ENCODE peak calls at places on chromosomes 1 and 21, in ten cellular contexts. S, F, C, A, N, W, D, Q, U and Y are unnamed samples.
A peak's percentile ranks its signal among the peaks of the same experiment; 100 is the strongest.

GRCh38 chr1:238985312-238985711 is 401.1 kb upstream of the CHRM3 start:
- DNase-seq in S (no peak), F (no peak), C (no peak), A (no peak), N (no peak), W (no peak), D (no peak), Q (peak; percentile 10), U (no peak), Y (no peak)

GRCh38 chr1:227739636-227740035 is 4.4 kb downstream of the SNAP47 start:
- DNase-seq in S (no peak), F (no peak), C (no peak), A (no peak), N (no peak), W (no peak), D (no peak), Q (no peak), U (no peak), Y (no peak)

GRCh38 chr1:227343727-227344551 is 25.6 kb upstream of the CDC42BPA start:
- DNase-seq in S (peak; percentile 55), F (no peak), C (no peak), A (no peak), N (no peak), W (no peak), D (no peak), Q (peak; percentile 86), U (no peak), Y (no peak)

GRCh38 chr21:29832217-29832616 is 107.6 kb downstream of the GRIK1 start:
- DNase-seq in S (no peak), F (no peak), C (no peak), A (no peak), N (no peak), W (no peak), D (no peak), Q (no peak), U (no peak), Y (no peak)

GRCh38 chr1:198778049-198778448 is 139.2 kb downstream of the PTPRC start:
- DNase-seq in S (no peak), F (no peak), C (no peak), A (no peak), N (no peak), W (no peak), D (no peak), Q (no peak), U (no peak), Y (no peak)

GRCh38 chr1:100353073-100353801 is 931 bp downstream of the CDC14A start:
- DNase-seq in S (no peak), F (peak; percentile 41), C (peak; percentile 38), A (peak; percentile 19), N (peak; percentile 35), W (peak; percentile 34), D (no peak), Q (peak; percentile 36), U (peak; percentile 68), Y (peak; percentile 36)

GRCh38 chr1:206655471-206655882 is 20.1 kb downstream of the DYRK3 start:
- DNase-seq in S (no peak), F (no peak), C (no peak), A (no peak), N (peak; percentile 75), W (no peak), D (no peak), Q (no peak), U (no peak), Y (no peak)

GRCh38 chr1:26069941-26070807 is 2.7 kb upstream of the TRIM63 start:
- DNase-seq in S (no peak), F (no peak), C (no peak), A (no peak), N (no peak), W (no peak), D (no peak), Q (no peak), U (no peak), Y (no peak)

GRCh38 chr1:100387644-100388350 is 35.5 kb downstream of the CDC14A start:
- DNase-seq in S (no peak), F (no peak), C (no peak), A (no peak), N (no peak), W (no peak), D (no peak), Q (peak; percentile 18), U (no peak), Y (no peak)

GRCh38 chr1:189206617-189207016 is 1271.0 kb downstream of the BRINP3 start:
- DNase-seq in S (no peak), F (no peak), C (no peak), A (no peak), N (no peak), W (no peak), D (no peak), Q (no peak), U (no peak), Y (no peak)

GRCh38 chr1:117930173-117930447 is 571 bp downstream of the WDR3 start:
- DNase-seq in S (no peak), F (no peak), C (no peak), A (no peak), N (no peak), W (no peak), D (no peak), Q (no peak), U (no peak), Y (no peak)

GRCh38 chr1:208235983-208236761 is 8.0 kb downstream of the PLXNA2 start:
- DNase-seq in S (no peak), F (peak; percentile 30), C (no peak), A (no peak), N (peak; percentile 48), W (no peak), D (no peak), Q (peak; percentile 65), U (peak; percentile 89), Y (no peak)

GRCh38 chr21:44847261-44848056 is 26.0 kb downstream of the PTTG1IP start:
- DNase-seq in S (no peak), F (no peak), C (no peak), A (no peak), N (no peak), W (no peak), D (no peak), Q (no peak), U (peak; percentile 49), Y (no peak)

GRCh38 chr1:227759345-227760300 is 24.4 kb downstream of the SNAP47 start:
- DNase-seq in S (peak; percentile 94), F (no peak), C (no peak), A (no peak), N (no peak), W (no peak), D (no peak), Q (peak; percentile 97), U (no peak), Y (no peak)

GRCh38 chr1:183931646-183932271 is 105.8 kb downstream of the COLGALT2 start:
- DNase-seq in S (no peak), F (no peak), C (no peak), A (no peak), N (no peak), W (no peak), D (no peak), Q (no peak), U (no peak), Y (no peak)

GRCh38 chr1:80657048-80657653 is 1143.6 kb upstream of the ADGRL2 start:
- DNase-seq in S (no peak), F (no peak), C (no peak), A (no peak), N (no peak), W (no peak), D (no peak), Q (no peak), U (no peak), Y (no peak)

GRCh38 chr1:225378880-225379279 is 49.0 kb downstream of the LBR start:
- DNase-seq in S (no peak), F (no peak), C (no peak), A (no peak), N (no peak), W (no peak), D (no peak), Q (peak; percentile 44), U (no peak), Y (no peak)

GRCh38 chr1:228034954-228035837 is 28.4 kb downstream of the WNT3A start:
- DNase-seq in S (no peak), F (no peak), C (no peak), A (no peak), N (no peak), W (no peak), D (no peak), Q (no peak), U (no peak), Y (no peak)

GRCh38 chr21:38244885-38245869 is 11.6 kb upstream of the KCNJ15 start:
- DNase-seq in S (peak; percentile 20), F (peak; percentile 73), C (peak; percentile 38), A (no peak), N (no peak), W (peak; percentile 59), D (no peak), Q (peak; percentile 97), U (no peak), Y (peak; percentile 66)

GRCh38 chr1:77762072-77762476 is 2.4 kb upstream of the USP33 start:
- DNase-seq in S (peak; percentile 17), F (no peak), C (no peak), A (no peak), N (no peak), W (no peak), D (no peak), Q (peak; percentile 79), U (no peak), Y (no peak)

GRCh38 chr1:7528386-7529031 is 242.6 kb upstream of the VAMP3 start:
- DNase-seq in S (no peak), F (no peak), C (no peak), A (no peak), N (no peak), W (no peak), D (no peak), Q (peak; percentile 51), U (no peak), Y (no peak)

GRCh38 chr21:14734191-14734590 is 188.1 kb upstream of the SAMSN1 start:
- DNase-seq in S (no peak), F (no peak), C (no peak), A (no peak), N (no peak), W (no peak), D (no peak), Q (no peak), U (no peak), Y (no peak)

GRCh38 chr1:67880056-67880601 is 46.9 kb upstream of the GNG12 start:
- DNase-seq in S (no peak), F (no peak), C (no peak), A (no peak), N (no peak), W (no peak), D (no peak), Q (peak; percentile 73), U (no peak), Y (no peak)

GRCh38 chr1:97603218-97603617 is 317.6 kb downstream of the DPYD start:
- DNase-seq in S (no peak), F (no peak), C (no peak), A (no peak), N (no peak), W (no peak), D (no peak), Q (no peak), U (no peak), Y (no peak)

GRCh38 chr1:9100471-9101043 is 28.3 kb downstream of the GPR157 start:
- DNase-seq in S (no peak), F (no peak), C (no peak), A (no peak), N (no peak), W (no peak), D (no peak), Q (no peak), U (no peak), Y (no peak)

GRCh38 chr1:59692591-59692990 is 122.2 kb upstream of the HOOK1 start:
- DNase-seq in S (peak; percentile 93), F (no peak), C (no peak), A (no peak), N (no peak), W (no peak), D (no peak), Q (peak; percentile 97), U (no peak), Y (no peak)

GRCh38 chr1:18128298-18128697 is 20.7 kb downstream of the IGSF21 start:
- DNase-seq in S (no peak), F (no peak), C (no peak), A (no peak), N (no peak), W (no peak), D (no peak), Q (no peak), U (no peak), Y (no peak)

GRCh38 chr1:14017531-14017961 is 317.6 kb downstream of the PRDM2 start:
- DNase-seq in S (no peak), F (no peak), C (no peak), A (no peak), N (no peak), W (no peak), D (no peak), Q (no peak), U (no peak), Y (no peak)